ENCODE peak calls at places on chromosomes 7 and 10, in five cellular contexts. One of them, this sample, is unnamed. For H3K4me1, the result is how much of the 10 kb centered on the place peaks cover.

GRCh38 chr7:128176696-128177095 is 64.4 kb upstream of the LEP start:
- DNase-seq in transverse colon: no peak
- DNase-seq in ovary: no peak
- DNase-seq in A549: no peak
- DNase-seq in suprapubic skin: no peak
- DNase-seq in this sample: no peak

GRCh38 chr7:99201027-99201426 is 6.9 kb downstream of the KPNA7 start:
- DNase-seq in A549: peak
- DNase-seq in ovary: no peak
- DNase-seq in suprapubic skin: no peak
- DNase-seq in transverse colon: no peak
- DNase-seq in this sample: no peak

GRCh38 chr7:157622000-157622399 is 285.2 kb downstream of the DNAJB6 start:
- DNase-seq in transverse colon: no peak
- DNase-seq in suprapubic skin: no peak
- DNase-seq in ovary: no peak
- DNase-seq in A549: no peak
- DNase-seq in this sample: no peak

GRCh38 chr10:74500026-74500704 is 326.2 kb upstream of the KAT6B start:
- DNase-seq in suprapubic skin: no peak
- DNase-seq in transverse colon: no peak
- DNase-seq in ovary: no peak
- DNase-seq in A549: no peak
- DNase-seq in this sample: no peak

GRCh38 chr10:30359373-30360206 is 10.5 kb upstream of the MTPAP start:
- DNase-seq in suprapubic skin: no peak
- DNase-seq in A549: peak
- DNase-seq in ovary: no peak
- DNase-seq in transverse colon: peak
- DNase-seq in this sample: no peak

GRCh38 chr10:4867520-4868356 is 41.7 kb downstream of the AKR1E2 start:
- DNase-seq in suprapubic skin: no peak
- DNase-seq in transverse colon: no peak
- DNase-seq in ovary: no peak
- DNase-seq in A549: no peak
- DNase-seq in this sample: no peak

GRCh38 chr10:129937351-129937751 is 26.7 kb downstream of the EBF3 start:
- DNase-seq in suprapubic skin: no peak
- DNase-seq in transverse colon: no peak
- DNase-seq in A549: no peak
- DNase-seq in ovary: no peak
- DNase-seq in this sample: no peak

GRCh38 chr10:79056736-79057391 is 11.9 kb upstream of the ZMIZ1 start:
- DNase-seq in suprapubic skin: peak
- DNase-seq in A549: no peak
- DNase-seq in ovary: peak
- DNase-seq in transverse colon: no peak
- DNase-seq in this sample: no peak

GRCh38 chr10:51960494-51960895 is 261.1 kb upstream of the CSTF2T start:
- DNase-seq in ovary: no peak
- DNase-seq in suprapubic skin: no peak
- DNase-seq in A549: peak
- DNase-seq in transverse colon: no peak
- DNase-seq in this sample: no peak

GRCh38 chr10:70753841-70754621 is 31.1 kb downstream of the TBATA start:
- DNase-seq in ovary: no peak
- DNase-seq in suprapubic skin: no peak
- DNase-seq in transverse colon: no peak
- DNase-seq in A549: no peak
- DNase-seq in this sample: no peak

GRCh38 chr10:115093286-115093775 is at the start of gene ATRNL1:
- DNase-seq in transverse colon: peak
- DNase-seq in suprapubic skin: peak
- DNase-seq in ovary: peak
- DNase-seq in A549: no peak
- DNase-seq in this sample: no peak

GRCh38 chr7:37916017-37916672 is 472 bp downstream of the SFRP4 start:
- DNase-seq in A549: no peak
- DNase-seq in transverse colon: peak
- DNase-seq in suprapubic skin: no peak
- DNase-seq in ovary: peak
- DNase-seq in this sample: peak

GRCh38 chr10:31358688-31359330 is 39.8 kb downstream of the ZEB1 start:
- DNase-seq in ovary: no peak
- DNase-seq in suprapubic skin: no peak
- DNase-seq in A549: no peak
- DNase-seq in transverse colon: no peak
- DNase-seq in this sample: no peak

GRCh38 chr10:30701471-30702173 is 72.1 kb upstream of the LYZL2 start:
- DNase-seq in ovary: no peak
- DNase-seq in A549: no peak
- DNase-seq in suprapubic skin: no peak
- DNase-seq in transverse colon: peak
- DNase-seq in this sample: no peak

GRCh38 chr7:105519353-105519752 is 2.7 kb downstream of the PUS7 start:
- DNase-seq in transverse colon: no peak
- DNase-seq in ovary: no peak
- DNase-seq in A549: no peak
- DNase-seq in suprapubic skin: no peak
- DNase-seq in this sample: no peak

GRCh38 chr10:75294518-75294865 is 58.7 kb upstream of the COMTD1 start:
- DNase-seq in A549: no peak
- DNase-seq in suprapubic skin: no peak
- DNase-seq in transverse colon: no peak
- DNase-seq in ovary: peak
- DNase-seq in this sample: no peak

GRCh38 chr10:107163904-107164861 is at the start of gene SORCS1:
- DNase-seq in suprapubic skin: peak
- DNase-seq in transverse colon: peak
- DNase-seq in ovary: no peak
- DNase-seq in A549: no peak
- DNase-seq in this sample: no peak

GRCh38 chr10:75612904-75613684 is 181.7 kb downstream of the LRMDA start:
- DNase-seq in transverse colon: no peak
- DNase-seq in ovary: peak
- DNase-seq in suprapubic skin: no peak
- DNase-seq in A549: no peak
- DNase-seq in this sample: no peak

GRCh38 chr7:55365103-55365679 is at the start of gene LANCL2:
- DNase-seq in suprapubic skin: peak
- DNase-seq in A549: peak
- DNase-seq in ovary: no peak
- DNase-seq in transverse colon: peak
- DNase-seq in this sample: no peak

GRCh38 chr7:73833251-73833919 is 2.6 kb downstream of the CLDN4 start:
- DNase-seq in transverse colon: peak
- DNase-seq in suprapubic skin: no peak
- DNase-seq in A549: no peak
- DNase-seq in ovary: no peak
- DNase-seq in this sample: no peak

GRCh38 chr7:65397730-65398142 is 24.1 kb downstream of the ZNF92 start:
- DNase-seq in suprapubic skin: no peak
- DNase-seq in transverse colon: no peak
- DNase-seq in ovary: no peak
- DNase-seq in A549: no peak
- DNase-seq in this sample: no peak

GRCh38 chr7:73977626-73978618 is 50.1 kb upstream of the ELN start:
- DNase-seq in ovary: no peak
- DNase-seq in transverse colon: peak
- DNase-seq in A549: no peak
- DNase-seq in suprapubic skin: peak
- DNase-seq in this sample: no peak

GRCh38 chr7:91266067-91266930 is 2.1 kb downstream of the FZD1 start:
- DNase-seq in suprapubic skin: peak
- DNase-seq in A549: no peak
- DNase-seq in ovary: peak
- DNase-seq in transverse colon: peak
- DNase-seq in this sample: peak

GRCh38 chr10:71255817-71256660 is 43.7 kb downstream of the UNC5B start:
- DNase-seq in suprapubic skin: no peak
- DNase-seq in A549: no peak
- DNase-seq in transverse colon: peak
- DNase-seq in ovary: no peak
- DNase-seq in this sample: no peak

GRCh38 chr7:126727930-126728331 is 524.8 kb downstream of the GRM8 start:
- DNase-seq in ovary: no peak
- DNase-seq in transverse colon: no peak
- DNase-seq in A549: no peak
- DNase-seq in suprapubic skin: no peak
- DNase-seq in this sample: no peak

GRCh38 chr10:101330236-101331225 is 23.4 kb upstream of the BTRC start:
- DNase-seq in A549: no peak
- DNase-seq in suprapubic skin: no peak
- DNase-seq in transverse colon: no peak
- DNase-seq in ovary: no peak
- DNase-seq in this sample: no peak

GRCh38 chr7:2012981-2013380 is 219.8 kb downstream of the MAD1L1 start:
- DNase-seq in transverse colon: no peak
- DNase-seq in ovary: peak
- DNase-seq in suprapubic skin: peak
- DNase-seq in A549: no peak
- DNase-seq in this sample: no peak

GRCh38 chr7:1895664-1896515 is 225.8 kb downstream of the ELFN1 start:
- DNase-seq in transverse colon: no peak
- DNase-seq in suprapubic skin: no peak
- DNase-seq in A549: no peak
- DNase-seq in ovary: no peak
- DNase-seq in this sample: no peak

GRCh38 chr10:5832946-5833345 is 19.7 kb upstream of the GDI2 start:
- DNase-seq in A549: no peak
- DNase-seq in transverse colon: peak
- DNase-seq in ovary: no peak
- DNase-seq in suprapubic skin: no peak
- DNase-seq in this sample: no peak

GRCh38 chr7:114879554-114879953 is 42.3 kb upstream of the MDFIC start:
- DNase-seq in transverse colon: no peak
- DNase-seq in A549: no peak
- DNase-seq in ovary: no peak
- DNase-seq in suprapubic skin: no peak
- DNase-seq in this sample: no peak

GRCh38 chr7:139776486-139777303 is 1.1 kb downstream of the HIPK2 start:
- DNase-seq in A549: peak
- DNase-seq in ovary: peak
- DNase-seq in transverse colon: peak
- DNase-seq in suprapubic skin: no peak
- DNase-seq in this sample: peak

GRCh38 chr10:43958964-43959363 is 310.3 kb upstream of the ZNF32 start:
- DNase-seq in suprapubic skin: no peak
- DNase-seq in ovary: no peak
- DNase-seq in A549: no peak
- DNase-seq in transverse colon: no peak
- DNase-seq in this sample: no peak
- H3K4me1 ChIP-seq in suprapubic skin: under half
- H3K4me1 ChIP-seq in ovary: under half
- H3K4me1 ChIP-seq in A549: under half
- H3K4me1 ChIP-seq in transverse colon: under half
- H3K4me1 ChIP-seq in this sample: under half

DNA sequence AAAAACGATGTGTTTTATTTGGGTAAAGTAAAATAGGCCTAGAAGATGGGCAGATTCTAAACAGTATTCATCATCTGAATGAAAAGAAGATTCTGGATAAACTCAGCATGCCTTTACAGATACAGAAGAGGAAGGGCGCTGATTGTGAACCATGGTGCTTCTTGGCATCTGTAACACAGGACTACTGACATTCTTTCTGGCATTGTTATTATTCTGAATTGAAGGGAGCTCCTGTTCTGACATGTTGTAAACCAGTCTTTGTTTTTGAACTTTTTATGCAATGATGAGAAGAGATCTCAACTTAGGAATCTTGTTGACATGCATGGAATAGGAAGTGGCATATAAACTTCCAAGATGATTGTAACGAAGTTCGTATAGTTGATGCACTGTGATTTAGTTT is 13.5 kb downstream of the RPA3 start:
- DNase-seq in ovary: no peak
- DNase-seq in A549: no peak
- DNase-seq in transverse colon: no peak
- DNase-seq in suprapubic skin: no peak
- DNase-seq in this sample: no peak
- TF ChIP-seq EP300 in ovary: no peak
- TF ChIP-seq EP300 in A549: no peak
- TF ChIP-seq EP300 in transverse colon: no peak
- TF ChIP-seq EP300 in suprapubic skin: no peak
- TF ChIP-seq EP300 in this sample: no peak

GRCh38 chr7:141978351-141978750 is 4.8 kb upstream of the TAS2R38 start:
- DNase-seq in A549: no peak
- DNase-seq in ovary: no peak
- DNase-seq in transverse colon: no peak
- DNase-seq in suprapubic skin: no peak
- DNase-seq in this sample: no peak

GRCh38 chr7:141976524-141977245 is 3.1 kb upstream of the TAS2R38 start:
- DNase-seq in A549: no peak
- DNase-seq in transverse colon: no peak
- DNase-seq in suprapubic skin: no peak
- DNase-seq in ovary: no peak
- DNase-seq in this sample: no peak

GRCh38 chr7:141974831-141975230 is 1.3 kb upstream of the TAS2R38 start:
- DNase-seq in A549: no peak
- DNase-seq in ovary: no peak
- DNase-seq in transverse colon: peak
- DNase-seq in suprapubic skin: no peak
- DNase-seq in this sample: no peak

GRCh38 chr7:141973673-141974072 is at the start of gene TAS2R38:
- DNase-seq in transverse colon: no peak
- DNase-seq in suprapubic skin: no peak
- DNase-seq in ovary: no peak
- DNase-seq in A549: no peak
- DNase-seq in this sample: no peak

DNA sequence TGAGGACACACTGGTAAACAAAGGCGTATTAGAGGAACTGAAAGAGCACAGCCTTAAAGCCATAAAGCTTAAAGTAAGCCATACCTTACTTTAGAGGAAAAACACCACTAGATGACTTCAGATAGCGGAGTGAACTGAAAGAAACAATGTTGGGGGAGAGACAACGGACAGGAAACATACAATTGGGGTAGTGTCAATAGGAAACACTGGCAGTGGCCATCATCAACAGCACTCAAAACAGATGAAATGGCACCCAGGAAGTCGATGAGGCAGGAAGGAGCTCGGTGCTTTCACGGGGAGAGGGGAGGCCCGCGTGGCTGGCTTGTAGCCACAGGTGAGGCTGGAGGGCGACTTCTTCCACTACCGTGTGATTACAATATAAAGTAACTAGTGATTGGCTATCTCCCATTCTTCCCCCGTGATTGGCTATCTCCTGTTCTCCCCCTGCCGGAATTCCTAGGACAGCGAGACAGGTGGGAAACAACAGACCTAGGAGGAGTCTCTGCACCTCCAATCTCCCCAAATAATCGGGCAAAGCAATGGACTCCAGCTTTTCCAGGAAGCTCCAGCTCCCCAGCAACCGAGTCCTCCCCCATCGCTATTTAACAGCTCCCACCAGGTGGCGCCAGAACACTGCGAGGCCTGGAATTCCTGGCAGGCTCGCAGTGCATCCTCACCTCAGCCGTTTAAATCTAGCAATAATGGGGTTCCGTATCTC is 2.4 kb upstream of the TAS2R38 start:
- DNase-seq in transverse colon: peak
- DNase-seq in suprapubic skin: peak
- DNase-seq in A549: peak
- DNase-seq in ovary: no peak
- DNase-seq in this sample: peak
- TF ChIP-seq POLR2A in transverse colon: no peak
- TF ChIP-seq POLR2A in suprapubic skin: no peak
- TF ChIP-seq POLR2A in A549: no peak
- TF ChIP-seq POLR2A in ovary: no peak
- TF ChIP-seq POLR2A in this sample: no peak

GRCh38 chr7:47782792-47783191 is 165.5 kb downstream of the PKD1L1 start:
- DNase-seq in A549: no peak
- DNase-seq in suprapubic skin: no peak
- DNase-seq in ovary: no peak
- DNase-seq in transverse colon: no peak
- DNase-seq in this sample: no peak
- H3K4me1 ChIP-seq in A549: half or more
- H3K4me1 ChIP-seq in suprapubic skin: under half
- H3K4me1 ChIP-seq in ovary: under half
- H3K4me1 ChIP-seq in transverse colon: under half
- H3K4me1 ChIP-seq in this sample: under half